ENCODE peak calls at places on chromosomes 2 and 18, in nine cellular contexts. Y is CD8-positive, alpha-beta memory T cell; B is activated naive CD4-positive, alpha-beta T cell treated with anti-CD3 and anti-CD28 coated beads, Interleukin-2, amount 50 U/mL, for 16 hours; K is uterus; S is iPS-NIHi11; F is KG1; Z is KBM-7; V is effector CD4-positive, alpha-beta T cell; A is hippocampal formation. O is an unnamed sample.

GRCh38 chr18:26865557-26865956 is at the start of gene AQP4:
- DNase-seq in Y (no peak), B (no peak), K (no peak), S (peak), F (no peak), Z (no peak), V (no peak), A (peak), O (no peak)

GRCh38 chr2:10478298-10478625 is 30.1 kb upstream of the ODC1 start:
- DNase-seq in Y (no peak), B (no peak), K (no peak), S (no peak), F (no peak), Z (no peak), V (no peak), A (no peak), O (no peak)

GRCh38 chr2:181678033-181678586 is 2.2 kb downstream of the NEUROD1 start:
- DNase-seq in Y (peak), B (peak), K (no peak), S (peak), F (no peak), Z (peak), V (peak), A (no peak), O (peak)

GRCh38 chr2:24231461-24231881 is 56.6 kb downstream of the FAM228A start:
- DNase-seq in Y (no peak), B (no peak), K (no peak), S (no peak), F (no peak), Z (no peak), V (no peak), A (peak), O (no peak)

GRCh38 chr2:46923011-46923669 is 7.5 kb upstream of the MCFD2 start:
- DNase-seq in Y (no peak), B (no peak), K (no peak), S (no peak), F (no peak), Z (no peak), V (no peak), A (no peak), O (no peak)

GRCh38 chr2:1628893-1629292 is 115.4 kb downstream of the PXDN start:
- DNase-seq in Y (no peak), B (no peak), K (peak), S (no peak), F (no peak), Z (no peak), V (no peak), A (no peak), O (no peak)

GRCh38 chr2:173571887-173572680 is 217.4 kb downstream of the CDCA7 start:
- DNase-seq in Y (no peak), B (no peak), K (no peak), S (no peak), F (no peak), Z (no peak), V (no peak), A (no peak), O (no peak)

GRCh38 chr2:126275093-126275492 is 380.9 kb upstream of the GYPC start:
- DNase-seq in Y (no peak), B (no peak), K (no peak), S (no peak), F (no peak), Z (peak), V (no peak), A (no peak), O (no peak)

GRCh38 chr2:142724186-142724585 is 153.3 kb upstream of the KYNU start:
- DNase-seq in Y (no peak), B (no peak), K (no peak), S (no peak), F (no peak), Z (peak), V (no peak), A (no peak), O (no peak)

GRCh38 chr2:144143294-144144092 is 376.4 kb downstream of the ZEB2 start:
- DNase-seq in Y (no peak), B (no peak), K (no peak), S (no peak), F (no peak), Z (peak), V (no peak), A (no peak), O (no peak)

GRCh38 chr2:189407944-189408209 is 33.4 kb upstream of the WDR75 start:
- DNase-seq in Y (no peak), B (no peak), K (no peak), S (no peak), F (no peak), Z (no peak), V (no peak), A (no peak), O (no peak)

GRCh38 chr2:211408485-211408884 is 852.1 kb downstream of the CPS1 start:
- DNase-seq in Y (no peak), B (no peak), K (no peak), S (no peak), F (no peak), Z (no peak), V (no peak), A (no peak), O (no peak)

GRCh38 chr2:236546561-236546961 is 23.1 kb upstream of the ACKR3 start:
- DNase-seq in Y (peak), B (no peak), K (no peak), S (no peak), F (peak), Z (no peak), V (no peak), A (no peak), O (no peak)

GRCh38 chr2:171909261-171909660 is 13.0 kb upstream of the HAT1 start:
- DNase-seq in Y (no peak), B (no peak), K (no peak), S (no peak), F (no peak), Z (no peak), V (no peak), A (no peak), O (no peak)

GRCh38 chr2:230849633-230850357 is 14.9 kb upstream of the ITM2C start:
- DNase-seq in Y (peak), B (peak), K (no peak), S (peak), F (no peak), Z (no peak), V (peak), A (no peak), O (no peak)

GRCh38 chr2:2564300-2565085 is 233.4 kb upstream of the MYT1L start:
- DNase-seq in Y (no peak), B (no peak), K (no peak), S (peak), F (no peak), Z (no peak), V (no peak), A (no peak), O (no peak)

GRCh38 chr18:58495634-58496033 is 133.3 kb downstream of the ALPK2 start:
- DNase-seq in Y (no peak), B (no peak), K (no peak), S (no peak), F (no peak), Z (no peak), V (no peak), A (no peak), O (no peak)